ENCODE peak calls at places on chromosomes 1 and 21, in nine cellular contexts. One of them, this sample, is unnamed.

GRCh38 chr1:21716169-21716568 is 47.0 kb upstream of the RAP1GAP start:
- DNase-seq in HepG2: no peak
- DNase-seq in OCI-LY7: no peak
- DNase-seq in IMR-90: no peak
- DNase-seq in cardiac fibroblast: no peak
- DNase-seq in lower lobe of right lung: no peak
- DNase-seq in fibroblast of lung: no peak
- DNase-seq in gastrocnemius medialis: no peak
- DNase-seq in NB4: no peak
- DNase-seq in this sample: no peak

GRCh38 chr21:44432841-44433790 is 22.2 kb upstream of the LRRC3 start:
- DNase-seq in HepG2: no peak
- DNase-seq in OCI-LY7: no peak
- DNase-seq in IMR-90: no peak
- DNase-seq in cardiac fibroblast: no peak
- DNase-seq in lower lobe of right lung: no peak
- DNase-seq in fibroblast of lung: no peak
- DNase-seq in gastrocnemius medialis: peak
- DNase-seq in NB4: no peak
- DNase-seq in this sample: no peak

GRCh38 chr1:111707906-111708305 is 31.3 kb downstream of the INKA2 start:
- DNase-seq in HepG2: no peak
- DNase-seq in OCI-LY7: no peak
- DNase-seq in IMR-90: peak
- DNase-seq in cardiac fibroblast: no peak
- DNase-seq in lower lobe of right lung: peak
- DNase-seq in fibroblast of lung: peak
- DNase-seq in gastrocnemius medialis: no peak
- DNase-seq in NB4: no peak
- DNase-seq in this sample: peak

GRCh38 chr21:42465008-42465878 is 30.8 kb downstream of the RSPH1 start:
- DNase-seq in HepG2: no peak
- DNase-seq in OCI-LY7: no peak
- DNase-seq in IMR-90: no peak
- DNase-seq in cardiac fibroblast: peak
- DNase-seq in lower lobe of right lung: no peak
- DNase-seq in fibroblast of lung: no peak
- DNase-seq in gastrocnemius medialis: no peak
- DNase-seq in NB4: peak
- DNase-seq in this sample: no peak

GRCh38 chr1:9825101-9826074 is 1.6 kb upstream of the CLSTN1 start:
- DNase-seq in HepG2: peak
- DNase-seq in OCI-LY7: no peak
- DNase-seq in IMR-90: peak
- DNase-seq in cardiac fibroblast: peak
- DNase-seq in lower lobe of right lung: peak
- DNase-seq in fibroblast of lung: peak
- DNase-seq in gastrocnemius medialis: peak
- DNase-seq in NB4: peak
- DNase-seq in this sample: peak

GRCh38 chr1:96464159-96464558 is 257.4 kb upstream of the PTBP2 start:
- DNase-seq in HepG2: no peak
- DNase-seq in OCI-LY7: no peak
- DNase-seq in IMR-90: no peak
- DNase-seq in cardiac fibroblast: no peak
- DNase-seq in lower lobe of right lung: no peak
- DNase-seq in fibroblast of lung: no peak
- DNase-seq in gastrocnemius medialis: no peak
- DNase-seq in NB4: no peak
- DNase-seq in this sample: no peak

GRCh38 chr1:204853446-204853845 is 17.2 kb upstream of the NFASC start:
- DNase-seq in HepG2: no peak
- DNase-seq in OCI-LY7: no peak
- DNase-seq in IMR-90: no peak
- DNase-seq in cardiac fibroblast: no peak
- DNase-seq in lower lobe of right lung: no peak
- DNase-seq in fibroblast of lung: no peak
- DNase-seq in gastrocnemius medialis: no peak
- DNase-seq in NB4: no peak
- DNase-seq in this sample: no peak

GRCh38 chr1:201217146-201217545 is 26.5 kb downstream of the IGFN1 start:
- DNase-seq in HepG2: no peak
- DNase-seq in OCI-LY7: no peak
- DNase-seq in IMR-90: no peak
- DNase-seq in cardiac fibroblast: no peak
- DNase-seq in lower lobe of right lung: no peak
- DNase-seq in fibroblast of lung: no peak
- DNase-seq in gastrocnemius medialis: no peak
- DNase-seq in NB4: no peak
- DNase-seq in this sample: no peak

GRCh38 chr1:111199881-111200801 is at the start of gene DENND2D:
- DNase-seq in HepG2: no peak
- DNase-seq in OCI-LY7: no peak
- DNase-seq in IMR-90: no peak
- DNase-seq in cardiac fibroblast: no peak
- DNase-seq in lower lobe of right lung: peak
- DNase-seq in fibroblast of lung: no peak
- DNase-seq in gastrocnemius medialis: peak
- DNase-seq in NB4: peak
- DNase-seq in this sample: no peak

GRCh38 chr1:45802343-45803298 is 791 bp upstream of the MAST2 start:
- DNase-seq in HepG2: peak
- DNase-seq in OCI-LY7: peak
- DNase-seq in IMR-90: peak
- DNase-seq in cardiac fibroblast: peak
- DNase-seq in lower lobe of right lung: peak
- DNase-seq in fibroblast of lung: peak
- DNase-seq in gastrocnemius medialis: peak
- DNase-seq in NB4: peak
- DNase-seq in this sample: peak

GRCh38 chr1:2146836-2147517 is 47.6 kb downstream of the FAAP20 start:
- DNase-seq in HepG2: no peak
- DNase-seq in OCI-LY7: no peak
- DNase-seq in IMR-90: no peak
- DNase-seq in cardiac fibroblast: no peak
- DNase-seq in lower lobe of right lung: no peak
- DNase-seq in fibroblast of lung: no peak
- DNase-seq in gastrocnemius medialis: no peak
- DNase-seq in NB4: no peak
- DNase-seq in this sample: no peak

GRCh38 chr1:2348346-2349275 is 42.7 kb downstream of the MORN1 start:
- DNase-seq in HepG2: no peak
- DNase-seq in OCI-LY7: no peak
- DNase-seq in IMR-90: no peak
- DNase-seq in cardiac fibroblast: no peak
- DNase-seq in lower lobe of right lung: peak
- DNase-seq in fibroblast of lung: no peak
- DNase-seq in gastrocnemius medialis: no peak
- DNase-seq in NB4: no peak
- DNase-seq in this sample: no peak

GRCh38 chr1:110976089-110976488 is 12.4 kb upstream of the LRIF1 start:
- DNase-seq in HepG2: no peak
- DNase-seq in OCI-LY7: no peak
- DNase-seq in IMR-90: peak
- DNase-seq in cardiac fibroblast: no peak
- DNase-seq in lower lobe of right lung: no peak
- DNase-seq in fibroblast of lung: no peak
- DNase-seq in gastrocnemius medialis: no peak
- DNase-seq in NB4: no peak
- DNase-seq in this sample: no peak

GRCh38 chr21:43574741-43575465 is 84.4 kb downstream of the HSF2BP start:
- DNase-seq in HepG2: no peak
- DNase-seq in OCI-LY7: no peak
- DNase-seq in IMR-90: no peak
- DNase-seq in cardiac fibroblast: no peak
- DNase-seq in lower lobe of right lung: peak
- DNase-seq in fibroblast of lung: no peak
- DNase-seq in gastrocnemius medialis: peak
- DNase-seq in NB4: peak
- DNase-seq in this sample: no peak

GRCh38 chr1:25534389-25534788 is 9.0 kb upstream of the LDLRAP1 start:
- DNase-seq in HepG2: no peak
- DNase-seq in OCI-LY7: no peak
- DNase-seq in IMR-90: no peak
- DNase-seq in cardiac fibroblast: no peak
- DNase-seq in lower lobe of right lung: no peak
- DNase-seq in fibroblast of lung: no peak
- DNase-seq in gastrocnemius medialis: no peak
- DNase-seq in NB4: no peak
- DNase-seq in this sample: no peak

GRCh38 chr1:171084879-171085278 is 5.8 kb upstream of the FMO3 start:
- DNase-seq in HepG2: no peak
- DNase-seq in OCI-LY7: no peak
- DNase-seq in IMR-90: no peak
- DNase-seq in cardiac fibroblast: no peak
- DNase-seq in lower lobe of right lung: no peak
- DNase-seq in fibroblast of lung: no peak
- DNase-seq in gastrocnemius medialis: no peak
- DNase-seq in NB4: no peak
- DNase-seq in this sample: no peak

GRCh38 chr21:42003051-42003461 is 7.1 kb downstream of the ZBTB21 start:
- DNase-seq in HepG2: no peak
- DNase-seq in OCI-LY7: no peak
- DNase-seq in IMR-90: peak
- DNase-seq in cardiac fibroblast: no peak
- DNase-seq in lower lobe of right lung: no peak
- DNase-seq in fibroblast of lung: no peak
- DNase-seq in gastrocnemius medialis: no peak
- DNase-seq in NB4: no peak
- DNase-seq in this sample: peak

GRCh38 chr1:54084794-54085193 is 31.4 kb downstream of the TCEANC2 start:
- DNase-seq in HepG2: no peak
- DNase-seq in OCI-LY7: no peak
- DNase-seq in IMR-90: no peak
- DNase-seq in cardiac fibroblast: no peak
- DNase-seq in lower lobe of right lung: no peak
- DNase-seq in fibroblast of lung: no peak
- DNase-seq in gastrocnemius medialis: no peak
- DNase-seq in NB4: no peak
- DNase-seq in this sample: no peak

GRCh38 chr1:14599173-14599754 is 779 bp downstream of the KAZN start:
- DNase-seq in HepG2: no peak
- DNase-seq in OCI-LY7: no peak
- DNase-seq in IMR-90: no peak
- DNase-seq in cardiac fibroblast: peak
- DNase-seq in lower lobe of right lung: no peak
- DNase-seq in fibroblast of lung: no peak
- DNase-seq in gastrocnemius medialis: no peak
- DNase-seq in NB4: no peak
- DNase-seq in this sample: no peak

GRCh38 chr1:196148367-196148970 is 459.8 kb downstream of the KCNT2 start:
- DNase-seq in HepG2: peak
- DNase-seq in OCI-LY7: peak
- DNase-seq in IMR-90: peak
- DNase-seq in cardiac fibroblast: peak
- DNase-seq in lower lobe of right lung: no peak
- DNase-seq in fibroblast of lung: peak
- DNase-seq in gastrocnemius medialis: no peak
- DNase-seq in NB4: peak
- DNase-seq in this sample: peak

GRCh38 chr1:8417625-8418024 is 99.7 kb downstream of the SLC45A1 start:
- DNase-seq in HepG2: no peak
- DNase-seq in OCI-LY7: no peak
- DNase-seq in IMR-90: no peak
- DNase-seq in cardiac fibroblast: no peak
- DNase-seq in lower lobe of right lung: no peak
- DNase-seq in fibroblast of lung: no peak
- DNase-seq in gastrocnemius medialis: no peak
- DNase-seq in NB4: no peak
- DNase-seq in this sample: no peak
- H3K4me3 ChIP-seq in HepG2: no peak
- H3K4me3 ChIP-seq in OCI-LY7: peak
- H3K4me3 ChIP-seq in IMR-90: no peak
- H3K4me3 ChIP-seq in cardiac fibroblast: no peak
- H3K4me3 ChIP-seq in lower lobe of right lung: no peak
- H3K4me3 ChIP-seq in fibroblast of lung: no peak
- H3K4me3 ChIP-seq in gastrocnemius medialis: peak
- H3K4me3 ChIP-seq in NB4: no peak
- H3K4me3 ChIP-seq in this sample: no peak

GRCh38 chr1:66403031-66403731 is 130.8 kb upstream of the SGIP1 start:
- DNase-seq in HepG2: no peak
- DNase-seq in OCI-LY7: peak
- DNase-seq in IMR-90: no peak
- DNase-seq in cardiac fibroblast: peak
- DNase-seq in lower lobe of right lung: no peak
- DNase-seq in fibroblast of lung: no peak
- DNase-seq in gastrocnemius medialis: no peak
- DNase-seq in NB4: peak
- DNase-seq in this sample: no peak
- TF ChIP-seq CTCF in HepG2: no peak
- TF ChIP-seq CTCF in OCI-LY7: peak
- TF ChIP-seq CTCF in IMR-90: no peak
- TF ChIP-seq CTCF in cardiac fibroblast: no peak
- TF ChIP-seq CTCF in lower lobe of right lung: no peak
- TF ChIP-seq CTCF in fibroblast of lung: no peak
- TF ChIP-seq CTCF in gastrocnemius medialis: no peak
- TF ChIP-seq CTCF in NB4: peak
- TF ChIP-seq CTCF in this sample: no peak

GRCh38 chr1:59077739-59078503 is 219.0 kb upstream of the FGGY start:
- DNase-seq in HepG2: no peak
- DNase-seq in OCI-LY7: no peak
- DNase-seq in IMR-90: no peak
- DNase-seq in cardiac fibroblast: no peak
- DNase-seq in lower lobe of right lung: no peak
- DNase-seq in fibroblast of lung: no peak
- DNase-seq in gastrocnemius medialis: no peak
- DNase-seq in NB4: no peak
- DNase-seq in this sample: no peak
- H3K4me3 ChIP-seq in HepG2: no peak
- H3K4me3 ChIP-seq in OCI-LY7: no peak
- H3K4me3 ChIP-seq in IMR-90: no peak
- H3K4me3 ChIP-seq in cardiac fibroblast: no peak
- H3K4me3 ChIP-seq in lower lobe of right lung: no peak
- H3K4me3 ChIP-seq in fibroblast of lung: no peak
- H3K4me3 ChIP-seq in gastrocnemius medialis: no peak
- H3K4me3 ChIP-seq in NB4: no peak
- H3K4me3 ChIP-seq in this sample: no peak

DNA sequence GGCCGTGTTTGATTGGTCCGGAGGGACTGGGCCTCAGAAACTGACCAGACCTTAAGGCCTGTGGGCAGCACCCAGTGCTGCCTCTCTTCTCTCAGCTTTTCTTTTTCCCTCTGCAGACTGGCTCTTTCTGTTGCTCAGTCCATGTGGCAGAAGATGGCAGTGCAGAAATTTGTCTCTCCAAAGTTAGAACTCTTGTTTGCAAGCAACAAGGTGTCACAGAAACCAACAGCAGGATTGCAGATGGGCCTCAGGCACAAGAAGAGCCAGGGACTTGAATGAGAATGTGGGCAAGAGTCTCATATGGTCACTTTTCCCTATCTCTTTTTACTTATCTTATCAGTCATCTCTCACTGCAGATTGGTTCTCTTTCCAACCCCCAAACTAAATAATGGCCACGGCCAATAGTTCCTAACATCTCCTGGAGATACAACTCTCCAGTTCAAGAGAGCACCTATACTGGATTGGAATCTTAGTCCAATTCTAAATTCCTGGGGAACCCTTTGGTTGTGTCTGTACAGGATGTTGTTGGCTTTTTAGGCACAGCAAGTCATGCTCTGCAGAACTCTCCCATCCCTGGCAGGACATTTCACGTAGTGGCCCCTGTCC is 95.4 kb upstream of the RALGPS2 start:
- DNase-seq in HepG2: no peak
- DNase-seq in OCI-LY7: no peak
- DNase-seq in IMR-90: no peak
- DNase-seq in cardiac fibroblast: no peak
- DNase-seq in lower lobe of right lung: no peak
- DNase-seq in fibroblast of lung: no peak
- DNase-seq in gastrocnemius medialis: no peak
- DNase-seq in NB4: no peak
- DNase-seq in this sample: no peak
- TF ChIP-seq CTCF in HepG2: no peak
- TF ChIP-seq CTCF in OCI-LY7: no peak
- TF ChIP-seq CTCF in IMR-90: peak
- TF ChIP-seq CTCF in cardiac fibroblast: no peak
- TF ChIP-seq CTCF in lower lobe of right lung: no peak
- TF ChIP-seq CTCF in fibroblast of lung: peak
- TF ChIP-seq CTCF in gastrocnemius medialis: no peak
- TF ChIP-seq CTCF in NB4: no peak
- TF ChIP-seq CTCF in this sample: no peak

This sample was measured in fibroblast of villous mesenchyme.